ENCODE peak calls at places on chromosomes 5 and 9, in five cellular contexts. One of them, this sample, is unnamed.

GRCh38 chr5:127906562-127907204 is 176.9 kb upstream of the SLC12A2 start:
- DNase-seq in testis: no peak
- DNase-seq in esophagus muscularis mucosa: no peak
- DNase-seq in pancreas: no peak
- DNase-seq in GM12878: no peak
- DNase-seq in this sample: no peak

GRCh38 chr9:131618785-131619184 is 73.5 kb downstream of the PRRT1B start:
- DNase-seq in testis: no peak
- DNase-seq in esophagus muscularis mucosa: no peak
- DNase-seq in pancreas: no peak
- DNase-seq in GM12878: no peak
- DNase-seq in this sample: no peak

GRCh38 chr9:9612270-9612669 is 1000.5 kb downstream of the PTPRD start:
- DNase-seq in testis: no peak
- DNase-seq in esophagus muscularis mucosa: no peak
- DNase-seq in pancreas: no peak
- DNase-seq in GM12878: peak; percentile 3
- DNase-seq in this sample: no peak

GRCh38 chr5:78496373-78496772 is 136.0 kb downstream of the SCAMP1 start:
- DNase-seq in testis: no peak
- DNase-seq in esophagus muscularis mucosa: peak; percentile 72
- DNase-seq in pancreas: no peak
- DNase-seq in GM12878: no peak
- DNase-seq in this sample: no peak

GRCh38 chr5:128093368-128093767 is 9.8 kb downstream of the SLC12A2 start:
- DNase-seq in testis: no peak
- DNase-seq in esophagus muscularis mucosa: no peak
- DNase-seq in pancreas: no peak
- DNase-seq in GM12878: no peak
- DNase-seq in this sample: no peak

GRCh38 chr5:10685103-10685502 is 75.9 kb downstream of the DAP start:
- DNase-seq in testis: no peak
- DNase-seq in esophagus muscularis mucosa: no peak
- DNase-seq in pancreas: no peak
- DNase-seq in GM12878: peak; percentile 82
- DNase-seq in this sample: peak; percentile 71

GRCh38 chr9:35237303-35237702 is 75.5 kb downstream of the UNC13B start:
- DNase-seq in testis: no peak
- DNase-seq in esophagus muscularis mucosa: no peak
- DNase-seq in pancreas: no peak
- DNase-seq in GM12878: no peak
- DNase-seq in this sample: no peak

GRCh38 chr9:133700861-133701320 is 37.3 kb downstream of the SARDH start:
- DNase-seq in testis: no peak
- DNase-seq in esophagus muscularis mucosa: no peak
- DNase-seq in pancreas: no peak
- DNase-seq in GM12878: no peak
- DNase-seq in this sample: no peak

GRCh38 chr5:161400583-161400982 is 145.9 kb downstream of the GABRB2 start:
- DNase-seq in testis: no peak
- DNase-seq in esophagus muscularis mucosa: no peak
- DNase-seq in pancreas: peak; percentile 71
- DNase-seq in GM12878: no peak
- DNase-seq in this sample: no peak

GRCh38 chr5:123000731-123001130 is 35.8 kb downstream of the PPIC start:
- DNase-seq in testis: no peak
- DNase-seq in esophagus muscularis mucosa: no peak
- DNase-seq in pancreas: no peak
- DNase-seq in GM12878: no peak
- DNase-seq in this sample: no peak

GRCh38 chr5:107578051-107578635 is 92.6 kb downstream of the EFNA5 start:
- DNase-seq in testis: no peak
- DNase-seq in esophagus muscularis mucosa: no peak
- DNase-seq in pancreas: no peak
- DNase-seq in GM12878: no peak
- DNase-seq in this sample: no peak

GRCh38 chr9:38662763-38663593 is 42.6 kb upstream of the ANKRD18A start:
- DNase-seq in testis: no peak
- DNase-seq in esophagus muscularis mucosa: no peak
- DNase-seq in pancreas: no peak
- DNase-seq in GM12878: no peak
- DNase-seq in this sample: peak; percentile 47

GRCh38 chr9:503881-504852 is 289.5 kb downstream of the DOCK8 start:
- DNase-seq in testis: peak; percentile 80
- DNase-seq in esophagus muscularis mucosa: no peak
- DNase-seq in pancreas: peak; percentile 90
- DNase-seq in GM12878: no peak
- DNase-seq in this sample: peak; percentile 95

DNA sequence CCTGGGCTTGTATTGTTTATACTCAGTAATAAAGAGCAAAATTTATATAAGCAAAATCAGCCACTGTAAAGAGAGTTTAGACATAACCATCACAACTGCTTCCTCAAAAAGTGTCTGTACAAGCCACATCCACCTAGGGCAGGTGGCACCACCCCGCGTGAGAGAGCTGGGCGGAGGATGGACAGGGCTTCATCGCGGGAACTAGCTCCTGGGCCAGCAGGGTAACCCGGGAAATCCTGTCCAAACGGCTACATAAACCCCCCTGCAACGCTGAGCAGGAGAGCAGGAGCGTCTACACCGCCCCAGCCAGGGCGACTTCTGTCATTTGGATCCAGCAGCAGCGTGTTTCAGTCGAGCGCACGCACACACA is 1.3 kb downstream of the SLC6A3 start:
- DNase-seq in testis: no peak
- DNase-seq in esophagus muscularis mucosa: no peak
- DNase-seq in pancreas: no peak
- DNase-seq in GM12878: no peak
- DNase-seq in this sample: peak; percentile 58
- H3K4me3 ChIP-seq in testis: no peak overlapping the region
- H3K4me3 ChIP-seq in esophagus muscularis mucosa: no peak overlapping the region
- H3K4me3 ChIP-seq in pancreas: no peak overlapping the region
- H3K4me3 ChIP-seq in GM12878: no peak overlapping the region
- H3K4me3 ChIP-seq in this sample: no peak overlapping the region

DNA sequence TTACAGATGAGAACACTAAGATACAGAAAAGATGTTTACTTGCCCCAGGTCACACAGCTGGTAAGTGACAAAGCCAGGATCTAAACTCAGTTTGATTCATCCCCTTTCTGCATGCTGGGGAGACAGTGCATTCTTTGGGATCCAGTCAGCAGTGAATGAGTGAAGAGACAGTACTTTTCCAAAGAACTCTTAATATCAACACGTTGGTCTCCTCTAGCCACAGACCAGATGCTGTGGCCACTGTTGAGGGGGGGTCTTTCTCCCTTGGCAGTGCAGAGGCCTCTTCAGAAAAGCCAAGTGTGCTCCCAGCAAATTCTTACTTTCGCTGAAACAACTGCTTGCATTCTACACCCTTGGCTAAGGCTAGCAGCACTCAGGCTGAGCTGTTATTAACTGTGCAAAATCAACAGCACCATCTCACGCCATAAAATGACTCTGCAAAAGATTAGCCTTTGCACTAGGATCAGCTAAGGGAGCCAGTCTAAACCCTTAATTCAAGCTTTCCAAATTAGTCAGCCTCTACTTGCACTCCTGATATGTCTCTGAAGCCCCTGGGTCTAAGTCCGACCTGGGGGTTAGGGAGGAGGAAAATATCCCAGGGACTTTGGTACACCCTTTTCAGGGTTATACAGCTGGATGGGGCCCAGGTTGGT is 4.8 kb upstream of the TMEM171 start:
- DNase-seq in testis: no peak
- DNase-seq in esophagus muscularis mucosa: peak; percentile 82
- DNase-seq in pancreas: no peak
- DNase-seq in GM12878: no peak
- DNase-seq in this sample: no peak
- H3K27me3 ChIP-seq in testis: no peaks in the 10 kb centered on the region
- H3K27me3 ChIP-seq in esophagus muscularis mucosa: peaks cover 11% of the 10 kb centered on the region
- H3K27me3 ChIP-seq in pancreas: no peaks in the 10 kb centered on the region
- H3K27me3 ChIP-seq in GM12878: peaks cover 4% of the 10 kb centered on the region
- H3K27me3 ChIP-seq in this sample: peaks cover 13% of the 10 kb centered on the region

DNA sequence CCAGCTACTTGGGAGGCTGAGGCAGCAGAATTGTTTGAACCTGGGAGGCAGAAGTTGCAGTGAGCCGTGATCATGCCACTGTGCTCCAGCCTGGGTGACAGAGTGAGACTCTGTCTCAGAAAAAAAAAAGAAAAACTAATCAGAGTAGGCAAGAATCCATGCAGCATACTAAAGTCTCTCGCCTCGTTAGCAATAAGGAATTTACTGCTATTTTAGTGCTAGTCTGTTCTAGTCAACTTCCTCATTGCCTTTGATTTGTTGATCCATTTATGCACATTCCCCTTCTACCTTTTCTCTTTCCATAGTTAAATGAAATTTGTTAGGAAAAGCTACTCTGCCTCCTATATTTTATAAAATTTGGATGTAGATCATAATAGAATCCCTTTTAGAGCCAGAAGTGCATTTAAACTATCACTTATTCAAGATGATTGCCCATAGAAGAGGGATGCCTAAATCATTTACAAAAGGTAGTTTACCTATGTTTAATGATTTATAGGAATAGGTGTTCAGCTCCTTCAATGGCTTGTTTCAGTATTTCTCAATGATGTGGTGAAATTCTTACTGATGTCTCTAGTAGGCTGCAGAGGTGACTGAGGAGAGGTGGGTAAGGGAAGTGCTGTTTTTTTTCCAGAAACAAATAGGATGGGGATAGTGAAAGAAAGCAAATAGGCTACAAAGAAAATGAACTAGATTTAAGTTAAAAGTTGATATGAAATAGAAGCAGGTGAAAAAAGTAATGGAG is 1.9 kb downstream of the LRRC19 start:
- DNase-seq in testis: no peak
- DNase-seq in esophagus muscularis mucosa: no peak
- DNase-seq in pancreas: no peak
- DNase-seq in GM12878: no peak
- DNase-seq in this sample: no peak
- H3K36me3 ChIP-seq in testis: no peaks in the 10 kb centered on the region
- H3K36me3 ChIP-seq in esophagus muscularis mucosa: peaks cover 5% of the 10 kb centered on the region
- H3K36me3 ChIP-seq in pancreas: no peaks in the 10 kb centered on the region
- H3K36me3 ChIP-seq in GM12878: no peaks in the 10 kb centered on the region
- H3K36me3 ChIP-seq in this sample: no peaks in the 10 kb centered on the region

DNA sequence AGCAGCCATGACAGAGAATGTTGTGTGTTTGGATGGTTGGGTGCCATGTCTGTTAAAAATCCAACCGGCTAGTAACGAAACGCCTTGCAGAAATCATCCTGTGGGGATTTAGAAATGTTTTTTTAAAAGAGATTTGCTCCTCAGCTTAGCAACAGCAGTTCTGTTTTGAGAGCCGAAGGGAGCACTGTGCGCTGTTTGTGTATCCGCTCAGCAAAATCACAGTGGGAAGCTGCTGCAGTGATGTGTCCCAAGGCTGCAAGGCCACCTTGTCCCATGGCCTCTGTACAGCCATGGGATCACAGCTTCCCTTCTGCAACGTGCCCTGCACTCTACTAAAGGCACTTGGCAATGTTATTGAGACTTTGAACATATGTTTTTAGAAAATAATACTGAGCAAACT is 40.9 kb downstream of the TRIO start:
- DNase-seq in testis: no peak
- DNase-seq in esophagus muscularis mucosa: no peak
- DNase-seq in pancreas: no peak
- DNase-seq in GM12878: no peak
- DNase-seq in this sample: no peak
- H3K4me3 ChIP-seq in testis: no peak overlapping the region
- H3K4me3 ChIP-seq in esophagus muscularis mucosa: peak overlapping the region; percentile 45
- H3K4me3 ChIP-seq in pancreas: no peak overlapping the region
- H3K4me3 ChIP-seq in GM12878: no peak overlapping the region
- H3K4me3 ChIP-seq in this sample: no peak overlapping the region

DNA sequence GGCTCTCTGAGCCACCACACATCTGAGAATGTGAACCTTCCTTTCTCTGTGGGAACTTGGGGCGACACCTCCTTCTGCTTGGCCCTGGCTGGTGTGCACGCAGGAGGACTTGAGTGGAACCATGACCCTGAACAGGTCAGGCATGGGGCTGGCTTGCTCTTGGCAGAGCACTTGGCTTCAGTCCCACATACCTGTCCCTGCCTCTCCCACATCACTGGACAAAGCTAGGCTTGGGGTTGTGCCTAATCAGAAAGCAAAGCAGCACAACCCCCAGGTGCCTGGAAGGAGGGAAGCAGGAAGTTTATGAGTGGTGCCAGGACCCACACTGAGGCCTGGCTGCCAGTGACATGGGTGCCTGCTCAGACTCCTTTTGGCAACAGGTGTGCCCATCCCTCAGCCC is 13.2 kb downstream of the GADD45G start:
- DNase-seq in testis: no peak
- DNase-seq in esophagus muscularis mucosa: no peak
- DNase-seq in pancreas: peak; percentile 80
- DNase-seq in GM12878: no peak
- DNase-seq in this sample: no peak
- H3K27me3 ChIP-seq in testis: no peaks in the 10 kb centered on the region
- H3K27me3 ChIP-seq in esophagus muscularis mucosa: no peaks in the 10 kb centered on the region
- H3K27me3 ChIP-seq in pancreas: no peaks in the 10 kb centered on the region
- H3K27me3 ChIP-seq in GM12878: peaks cover 3% of the 10 kb centered on the region
- H3K27me3 ChIP-seq in this sample: no peaks in the 10 kb centered on the region

GRCh38 chr9:19373527-19373926 is 6.5 kb downstream of the RPS6 start:
- DNase-seq in testis: no peak
- DNase-seq in esophagus muscularis mucosa: no peak
- DNase-seq in pancreas: no peak
- DNase-seq in GM12878: no peak
- DNase-seq in this sample: no peak
- H3K36me3 ChIP-seq in testis: no peaks in the 10 kb centered on the region
- H3K36me3 ChIP-seq in esophagus muscularis mucosa: peaks cover 60% of the 10 kb centered on the region
- H3K36me3 ChIP-seq in pancreas: peaks cover 18% of the 10 kb centered on the region
- H3K36me3 ChIP-seq in GM12878: peaks cover 7% of the 10 kb centered on the region
- H3K36me3 ChIP-seq in this sample: peaks cover 24% of the 10 kb centered on the region

GRCh38 chr9:136116360-136117098 is 2.1 kb downstream of the TMEM250 start:
- DNase-seq in testis: no peak
- DNase-seq in esophagus muscularis mucosa: no peak
- DNase-seq in pancreas: no peak
- DNase-seq in GM12878: no peak
- DNase-seq in this sample: no peak
- H3K4me3 ChIP-seq in testis: no peak overlapping the region
- H3K4me3 ChIP-seq in esophagus muscularis mucosa: no peak overlapping the region
- H3K4me3 ChIP-seq in pancreas: no peak overlapping the region
- H3K4me3 ChIP-seq in GM12878: no peak overlapping the region
- H3K4me3 ChIP-seq in this sample: no peak overlapping the region

GRCh38 chr5:111074244-111074643 is 2.7 kb downstream of the TSLP start:
- DNase-seq in testis: no peak
- DNase-seq in esophagus muscularis mucosa: no peak
- DNase-seq in pancreas: no peak
- DNase-seq in GM12878: no peak
- DNase-seq in this sample: no peak
- H3K27me3 ChIP-seq in testis: no peaks in the 10 kb centered on the region
- H3K27me3 ChIP-seq in esophagus muscularis mucosa: peaks cover 16% of the 10 kb centered on the region
- H3K27me3 ChIP-seq in pancreas: no peaks in the 10 kb centered on the region
- H3K27me3 ChIP-seq in GM12878: peaks cover 9% of the 10 kb centered on the region
- H3K27me3 ChIP-seq in this sample: peaks cover 53% of the 10 kb centered on the region

This sample was measured in H7.